ENCODE peak calls at places on chromosomes 7 and 10, in five cellular contexts. One of them, this sample, is unnamed.

GRCh38 chr7:26859720-26860119 is 4.7 kb downstream of the SKAP2 start:
- DNase-seq in activated T-helper 1 cell treated with anti-CD3 and anti-CD28 coated beads, Interleukin-2, amount 50 U/mL, for 16 hours: no peak
- DNase-seq in right lobe of liver: no peak
- DNase-seq in NCI-H1105 treated with DMSO at 0.1 percent for 48 hours: no peak
- DNase-seq in right cardiac atrium: no peak
- DNase-seq in this sample: no peak

GRCh38 chr10:132654708-132655661 is 117.4 kb downstream of the INPP5A start:
- DNase-seq in right lobe of liver: no peak
- DNase-seq in activated T-helper 1 cell treated with anti-CD3 and anti-CD28 coated beads, Interleukin-2, amount 50 U/mL, for 16 hours: peak; percentile 29
- DNase-seq in right cardiac atrium: peak; percentile 83
- DNase-seq in NCI-H1105 treated with DMSO at 0.1 percent for 48 hours: peak; percentile 14
- DNase-seq in this sample: peak; percentile 33

GRCh38 chr10:69703766-69704191 is 73.7 kb downstream of the FAM241B start:
- DNase-seq in right cardiac atrium: no peak
- DNase-seq in right lobe of liver: no peak
- DNase-seq in NCI-H1105 treated with DMSO at 0.1 percent for 48 hours: no peak
- DNase-seq in activated T-helper 1 cell treated with anti-CD3 and anti-CD28 coated beads, Interleukin-2, amount 50 U/mL, for 16 hours: no peak
- DNase-seq in this sample: no peak

GRCh38 chr10:36476399-36476798 is 649.0 kb upstream of the ANKRD30A start:
- DNase-seq in activated T-helper 1 cell treated with anti-CD3 and anti-CD28 coated beads, Interleukin-2, amount 50 U/mL, for 16 hours: no peak
- DNase-seq in NCI-H1105 treated with DMSO at 0.1 percent for 48 hours: no peak
- DNase-seq in right cardiac atrium: no peak
- DNase-seq in right lobe of liver: no peak
- DNase-seq in this sample: no peak

GRCh38 chr10:85527610-85528317 is 838.8 kb downstream of the GRID1 start:
- DNase-seq in activated T-helper 1 cell treated with anti-CD3 and anti-CD28 coated beads, Interleukin-2, amount 50 U/mL, for 16 hours: no peak
- DNase-seq in NCI-H1105 treated with DMSO at 0.1 percent for 48 hours: no peak
- DNase-seq in right lobe of liver: no peak
- DNase-seq in right cardiac atrium: no peak
- DNase-seq in this sample: no peak

GRCh38 chr10:11225935-11226334 is 208.3 kb downstream of the CELF2 start:
- DNase-seq in activated T-helper 1 cell treated with anti-CD3 and anti-CD28 coated beads, Interleukin-2, amount 50 U/mL, for 16 hours: no peak
- DNase-seq in right cardiac atrium: no peak
- DNase-seq in right lobe of liver: no peak
- DNase-seq in NCI-H1105 treated with DMSO at 0.1 percent for 48 hours: no peak
- DNase-seq in this sample: no peak

GRCh38 chr7:537911-538634 is 18.4 kb upstream of the PDGFA start:
- DNase-seq in right lobe of liver: no peak
- DNase-seq in activated T-helper 1 cell treated with anti-CD3 and anti-CD28 coated beads, Interleukin-2, amount 50 U/mL, for 16 hours: no peak
- DNase-seq in NCI-H1105 treated with DMSO at 0.1 percent for 48 hours: no peak
- DNase-seq in right cardiac atrium: peak; percentile 75
- DNase-seq in this sample: no peak

GRCh38 chr10:78335691-78336401 is 302.2 kb downstream of the RPS24 start:
- DNase-seq in activated T-helper 1 cell treated with anti-CD3 and anti-CD28 coated beads, Interleukin-2, amount 50 U/mL, for 16 hours: no peak
- DNase-seq in NCI-H1105 treated with DMSO at 0.1 percent for 48 hours: no peak
- DNase-seq in right lobe of liver: peak; percentile 35
- DNase-seq in right cardiac atrium: peak; percentile 85
- DNase-seq in this sample: no peak

GRCh38 chr7:30556854-30557644 is 37.6 kb upstream of the GARS1 start:
- DNase-seq in NCI-H1105 treated with DMSO at 0.1 percent for 48 hours: peak; percentile 60
- DNase-seq in activated T-helper 1 cell treated with anti-CD3 and anti-CD28 coated beads, Interleukin-2, amount 50 U/mL, for 16 hours: no peak
- DNase-seq in right lobe of liver: no peak
- DNase-seq in right cardiac atrium: no peak
- DNase-seq in this sample: no peak

This sample was measured in activated CD4-positive, CD25-positive, alpha-beta regulatory T cell.